ENCODE peak calls at places on chromosome 2, in six cellular contexts. One of them, this sample, is unnamed. For H3K4me1, the result is how much of the 10 kb centered on the place peaks cover.

GRCh38 chr2:33406622-33407021 is 69.8 kb upstream of the RASGRP3 start:
- DNase-seq in adipocyte: no peak
- DNase-seq in ascending aorta: no peak
- DNase-seq in right lobe of liver: no peak
- DNase-seq in upper lobe of right lung: no peak
- DNase-seq in CD4-positive, CD25-positive, alpha-beta regulatory T cell: no peak
- DNase-seq in this sample: no peak

GRCh38 chr2:144682248-144682647 is 162.3 kb upstream of the ZEB2 start:
- DNase-seq in adipocyte: no peak
- DNase-seq in ascending aorta: no peak
- DNase-seq in right lobe of liver: no peak
- DNase-seq in upper lobe of right lung: no peak
- DNase-seq in CD4-positive, CD25-positive, alpha-beta regulatory T cell: no peak
- DNase-seq in this sample: no peak

GRCh38 chr2:52659536-52659935 is 1108.1 kb upstream of the CHAC2 start:
- DNase-seq in adipocyte: peak
- DNase-seq in ascending aorta: no peak
- DNase-seq in right lobe of liver: no peak
- DNase-seq in upper lobe of right lung: no peak
- DNase-seq in CD4-positive, CD25-positive, alpha-beta regulatory T cell: no peak
- DNase-seq in this sample: no peak

GRCh38 chr2:145864501-145864900 is 1344.6 kb upstream of the ZEB2 start:
- DNase-seq in adipocyte: no peak
- DNase-seq in ascending aorta: no peak
- DNase-seq in right lobe of liver: no peak
- DNase-seq in upper lobe of right lung: no peak
- DNase-seq in CD4-positive, CD25-positive, alpha-beta regulatory T cell: no peak
- DNase-seq in this sample: no peak

GRCh38 chr2:96507957-96508520 is 2.9 kb upstream of the NEURL3 start:
- DNase-seq in adipocyte: peak
- DNase-seq in ascending aorta: no peak
- DNase-seq in right lobe of liver: peak
- DNase-seq in upper lobe of right lung: peak
- DNase-seq in CD4-positive, CD25-positive, alpha-beta regulatory T cell: peak
- DNase-seq in this sample: peak

GRCh38 chr2:45191096-45191863 is 182.0 kb upstream of the SIX2 start:
- DNase-seq in adipocyte: no peak
- DNase-seq in ascending aorta: no peak
- DNase-seq in right lobe of liver: no peak
- DNase-seq in upper lobe of right lung: no peak
- DNase-seq in CD4-positive, CD25-positive, alpha-beta regulatory T cell: no peak
- DNase-seq in this sample: no peak

GRCh38 chr2:65662654-65663432 is 230.4 kb upstream of the SPRED2 start:
- DNase-seq in adipocyte: peak
- DNase-seq in ascending aorta: no peak
- DNase-seq in right lobe of liver: no peak
- DNase-seq in upper lobe of right lung: no peak
- DNase-seq in CD4-positive, CD25-positive, alpha-beta regulatory T cell: no peak
- DNase-seq in this sample: no peak

GRCh38 chr2:112767693-112768380 is 3.4 kb upstream of the CKAP2L start:
- DNase-seq in adipocyte: no peak
- DNase-seq in ascending aorta: no peak
- DNase-seq in right lobe of liver: no peak
- DNase-seq in upper lobe of right lung: no peak
- DNase-seq in CD4-positive, CD25-positive, alpha-beta regulatory T cell: peak
- DNase-seq in this sample: no peak

GRCh38 chr2:234708091-234708683 is 211.3 kb upstream of the ARL4C start:
- DNase-seq in adipocyte: no peak
- DNase-seq in ascending aorta: no peak
- DNase-seq in right lobe of liver: no peak
- DNase-seq in upper lobe of right lung: no peak
- DNase-seq in CD4-positive, CD25-positive, alpha-beta regulatory T cell: no peak
- DNase-seq in this sample: no peak

GRCh38 chr2:54559593-54560145 is 103.5 kb downstream of the SPTBN1 start:
- DNase-seq in adipocyte: peak
- DNase-seq in ascending aorta: no peak
- DNase-seq in right lobe of liver: no peak
- DNase-seq in upper lobe of right lung: no peak
- DNase-seq in CD4-positive, CD25-positive, alpha-beta regulatory T cell: peak
- DNase-seq in this sample: no peak

GRCh38 chr2:182587831-182588230 is 128.2 kb upstream of the DNAJC10 start:
- DNase-seq in adipocyte: peak
- DNase-seq in ascending aorta: no peak
- DNase-seq in right lobe of liver: no peak
- DNase-seq in upper lobe of right lung: no peak
- DNase-seq in CD4-positive, CD25-positive, alpha-beta regulatory T cell: no peak
- DNase-seq in this sample: no peak

GRCh38 chr2:39492095-39492590 is 55.1 kb upstream of the MAP4K3 start:
- DNase-seq in adipocyte: peak
- DNase-seq in ascending aorta: no peak
- DNase-seq in right lobe of liver: no peak
- DNase-seq in upper lobe of right lung: no peak
- DNase-seq in CD4-positive, CD25-positive, alpha-beta regulatory T cell: peak
- DNase-seq in this sample: no peak

GRCh38 chr2:48406950-48407349 is 123.0 kb upstream of the STON1 start:
- DNase-seq in adipocyte: no peak
- DNase-seq in ascending aorta: no peak
- DNase-seq in right lobe of liver: no peak
- DNase-seq in upper lobe of right lung: no peak
- DNase-seq in CD4-positive, CD25-positive, alpha-beta regulatory T cell: no peak
- DNase-seq in this sample: no peak

GRCh38 chr2:69118609-69119008 is 105.6 kb downstream of the ANTXR1 start:
- DNase-seq in adipocyte: peak
- DNase-seq in ascending aorta: no peak
- DNase-seq in right lobe of liver: no peak
- DNase-seq in upper lobe of right lung: no peak
- DNase-seq in CD4-positive, CD25-positive, alpha-beta regulatory T cell: no peak
- DNase-seq in this sample: no peak

GRCh38 chr2:208265371-208265806 is 666 bp upstream of the PIKFYVE start:
- DNase-seq in adipocyte: peak
- DNase-seq in ascending aorta: no peak
- DNase-seq in right lobe of liver: peak
- DNase-seq in upper lobe of right lung: no peak
- DNase-seq in CD4-positive, CD25-positive, alpha-beta regulatory T cell: peak
- DNase-seq in this sample: no peak

GRCh38 chr2:225270861-225271260 is 128.6 kb upstream of the NYAP2 start:
- DNase-seq in adipocyte: peak
- DNase-seq in ascending aorta: no peak
- DNase-seq in right lobe of liver: no peak
- DNase-seq in upper lobe of right lung: no peak
- DNase-seq in CD4-positive, CD25-positive, alpha-beta regulatory T cell: peak
- DNase-seq in this sample: no peak

GRCh38 chr2:74632939-74633312 is 15.2 kb downstream of the M1AP start:
- DNase-seq in adipocyte: no peak
- DNase-seq in ascending aorta: no peak
- DNase-seq in right lobe of liver: no peak
- DNase-seq in upper lobe of right lung: no peak
- DNase-seq in CD4-positive, CD25-positive, alpha-beta regulatory T cell: no peak
- DNase-seq in this sample: no peak

GRCh38 chr2:147937744-147938349 is 82.7 kb downstream of the ORC4 start:
- DNase-seq in adipocyte: peak
- DNase-seq in ascending aorta: no peak
- DNase-seq in right lobe of liver: no peak
- DNase-seq in upper lobe of right lung: no peak
- DNase-seq in CD4-positive, CD25-positive, alpha-beta regulatory T cell: peak
- DNase-seq in this sample: no peak

GRCh38 chr2:236688563-236689392 is 119.2 kb downstream of the ACKR3 start:
- DNase-seq in adipocyte: no peak
- DNase-seq in ascending aorta: no peak
- DNase-seq in right lobe of liver: no peak
- DNase-seq in upper lobe of right lung: no peak
- DNase-seq in CD4-positive, CD25-positive, alpha-beta regulatory T cell: no peak
- DNase-seq in this sample: no peak

GRCh38 chr2:236176417-236176816 is 8.2 kb upstream of the GBX2 start:
- DNase-seq in adipocyte: peak
- DNase-seq in ascending aorta: no peak
- DNase-seq in right lobe of liver: no peak
- DNase-seq in upper lobe of right lung: peak
- DNase-seq in CD4-positive, CD25-positive, alpha-beta regulatory T cell: no peak
- DNase-seq in this sample: no peak

GRCh38 chr2:216827073-216827725 is 32.7 kb downstream of the TNP1 start:
- DNase-seq in adipocyte: peak
- DNase-seq in ascending aorta: no peak
- DNase-seq in right lobe of liver: no peak
- DNase-seq in upper lobe of right lung: no peak
- DNase-seq in CD4-positive, CD25-positive, alpha-beta regulatory T cell: no peak
- DNase-seq in this sample: no peak

GRCh38 chr2:50951416-50951815 is 80.5 kb downstream of the NRXN1 start:
- DNase-seq in adipocyte: peak
- DNase-seq in ascending aorta: no peak
- DNase-seq in right lobe of liver: no peak
- DNase-seq in upper lobe of right lung: no peak
- DNase-seq in CD4-positive, CD25-positive, alpha-beta regulatory T cell: no peak
- DNase-seq in this sample: no peak

GRCh38 chr2:106032676-106033075 is 161.4 kb downstream of the UXS1 start:
- DNase-seq in adipocyte: no peak
- DNase-seq in ascending aorta: no peak
- DNase-seq in right lobe of liver: no peak
- DNase-seq in upper lobe of right lung: no peak
- DNase-seq in CD4-positive, CD25-positive, alpha-beta regulatory T cell: no peak
- DNase-seq in this sample: no peak

GRCh38 chr2:69046221-69046662 is 33.3 kb downstream of the ANTXR1 start:
- DNase-seq in adipocyte: peak
- DNase-seq in ascending aorta: no peak
- DNase-seq in right lobe of liver: peak
- DNase-seq in upper lobe of right lung: no peak
- DNase-seq in CD4-positive, CD25-positive, alpha-beta regulatory T cell: no peak
- DNase-seq in this sample: no peak

GRCh38 chr2:118851650-118852049 is 4.2 kb upstream of the EN1 start:
- DNase-seq in adipocyte: no peak
- DNase-seq in ascending aorta: no peak
- DNase-seq in right lobe of liver: no peak
- DNase-seq in upper lobe of right lung: no peak
- DNase-seq in CD4-positive, CD25-positive, alpha-beta regulatory T cell: no peak
- DNase-seq in this sample: no peak
- H3K4me1 ChIP-seq in adipocyte: under half
- H3K4me1 ChIP-seq in ascending aorta: under half
- H3K4me1 ChIP-seq in right lobe of liver: under half
- H3K4me1 ChIP-seq in upper lobe of right lung: under half
- H3K4me1 ChIP-seq in CD4-positive, CD25-positive, alpha-beta regulatory T cell: under half
- H3K4me1 ChIP-seq in this sample: under half

GRCh38 chr2:159136405-159136804 is 150.1 kb downstream of the WDSUB1 start:
- DNase-seq in adipocyte: no peak
- DNase-seq in ascending aorta: no peak
- DNase-seq in right lobe of liver: no peak
- DNase-seq in upper lobe of right lung: no peak
- DNase-seq in CD4-positive, CD25-positive, alpha-beta regulatory T cell: no peak
- DNase-seq in this sample: no peak

GRCh38 chr2:159139216-159139933 is 147.1 kb downstream of the WDSUB1 start:
- DNase-seq in adipocyte: peak
- DNase-seq in ascending aorta: no peak
- DNase-seq in right lobe of liver: no peak
- DNase-seq in upper lobe of right lung: no peak
- DNase-seq in CD4-positive, CD25-positive, alpha-beta regulatory T cell: no peak
- DNase-seq in this sample: no peak

GRCh38 chr2:159140070-159140774 is 146.3 kb downstream of the WDSUB1 start:
- DNase-seq in adipocyte: peak
- DNase-seq in ascending aorta: no peak
- DNase-seq in right lobe of liver: no peak
- DNase-seq in upper lobe of right lung: no peak
- DNase-seq in CD4-positive, CD25-positive, alpha-beta regulatory T cell: no peak
- DNase-seq in this sample: no peak

GRCh38 chr2:159137511-159138101 is 148.9 kb downstream of the WDSUB1 start:
- DNase-seq in adipocyte: peak
- DNase-seq in ascending aorta: no peak
- DNase-seq in right lobe of liver: no peak
- DNase-seq in upper lobe of right lung: no peak
- DNase-seq in CD4-positive, CD25-positive, alpha-beta regulatory T cell: no peak
- DNase-seq in this sample: no peak

DNA sequence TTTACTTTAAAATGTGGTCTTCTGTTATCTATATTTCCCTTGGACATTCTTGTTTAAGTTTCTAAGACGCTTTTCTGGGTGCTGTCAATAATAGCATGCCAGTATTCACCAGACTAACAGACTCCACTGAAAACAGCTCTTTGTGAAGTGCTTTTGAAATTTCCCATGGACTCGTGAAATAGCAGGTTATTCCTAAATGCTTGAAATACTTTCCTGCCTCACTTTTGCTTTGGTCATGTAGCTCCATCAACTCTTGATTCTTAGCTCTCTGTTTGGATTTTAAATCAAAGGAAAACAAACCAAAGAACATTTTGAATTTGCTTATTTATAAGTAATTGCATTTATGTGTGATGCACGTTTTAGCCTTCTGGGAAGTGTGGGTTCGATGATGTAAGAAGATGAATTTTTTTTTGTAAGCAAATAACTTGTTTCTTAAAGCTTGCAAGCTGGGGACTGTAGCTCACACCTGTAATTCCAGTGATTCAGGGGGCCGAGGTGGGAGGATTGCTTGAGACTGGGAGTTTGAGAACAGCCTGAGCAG is 147.8 kb downstream of the WDSUB1 start:
- DNase-seq in adipocyte: peak
- DNase-seq in ascending aorta: no peak
- DNase-seq in right lobe of liver: no peak
- DNase-seq in upper lobe of right lung: no peak
- DNase-seq in CD4-positive, CD25-positive, alpha-beta regulatory T cell: no peak
- DNase-seq in this sample: no peak
- H3K4me1 ChIP-seq in adipocyte: under half
- H3K4me1 ChIP-seq in ascending aorta: under half
- H3K4me1 ChIP-seq in right lobe of liver: under half
- H3K4me1 ChIP-seq in upper lobe of right lung: half or more
- H3K4me1 ChIP-seq in CD4-positive, CD25-positive, alpha-beta regulatory T cell: under half
- H3K4me1 ChIP-seq in this sample: under half

GRCh38 chr2:215136669-215137328 is 1.6 kb downstream of the ABCA12 start:
- DNase-seq in adipocyte: peak
- DNase-seq in ascending aorta: no peak
- DNase-seq in right lobe of liver: no peak
- DNase-seq in upper lobe of right lung: no peak
- DNase-seq in CD4-positive, CD25-positive, alpha-beta regulatory T cell: no peak
- DNase-seq in this sample: no peak
- H3K4me1 ChIP-seq in adipocyte: under half
- H3K4me1 ChIP-seq in ascending aorta: under half
- H3K4me1 ChIP-seq in right lobe of liver: under half
- H3K4me1 ChIP-seq in upper lobe of right lung: under half
- H3K4me1 ChIP-seq in CD4-positive, CD25-positive, alpha-beta regulatory T cell: under half
- H3K4me1 ChIP-seq in this sample: under half

DNA sequence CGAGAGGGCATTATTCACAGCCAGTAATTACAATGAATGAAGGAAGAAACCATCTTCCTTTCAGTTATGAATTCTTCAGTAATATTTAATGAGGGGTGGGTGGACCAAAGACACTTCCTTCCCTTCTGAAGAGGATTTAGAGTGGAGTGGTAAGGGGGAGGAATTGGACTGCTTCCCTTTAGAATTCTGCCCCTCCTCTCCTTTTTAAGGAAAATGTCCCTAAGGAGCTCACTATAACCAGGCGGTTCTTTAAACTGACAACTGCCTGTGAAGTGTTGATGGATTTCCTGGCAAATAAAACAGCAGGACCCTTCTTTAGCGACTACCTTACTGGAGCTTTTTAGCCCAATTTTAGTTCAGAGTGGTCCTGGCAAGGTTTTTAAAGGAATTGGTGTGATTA is 86.4 kb downstream of the LIMS1 start:
- DNase-seq in adipocyte: no peak
- DNase-seq in ascending aorta: no peak
- DNase-seq in right lobe of liver: no peak
- DNase-seq in upper lobe of right lung: no peak
- DNase-seq in CD4-positive, CD25-positive, alpha-beta regulatory T cell: no peak
- DNase-seq in this sample: no peak
- H3K4me1 ChIP-seq in adipocyte: under half
- H3K4me1 ChIP-seq in ascending aorta: under half
- H3K4me1 ChIP-seq in right lobe of liver: under half
- H3K4me1 ChIP-seq in upper lobe of right lung: half or more
- H3K4me1 ChIP-seq in CD4-positive, CD25-positive, alpha-beta regulatory T cell: half or more
- H3K4me1 ChIP-seq in this sample: half or more